ENCODE peak calls at places on chromosomes 6 and 20, in eight cellular contexts. I is neural progenitor cell, F is endothelial cell of umbilical vein, V is H1, J is mesendoderm, B is HCT116, Y is NT2/D1, K is colonic mucosa. C is an unnamed sample. For H3K27me3, the result is how much of the 10 kb centered on the place peaks cover.

GRCh38 chr6:156013155-156013554 is 557.5 kb upstream of the NOX3 start:
- DNase-seq in K (no peak), Y (no peak), J (no peak), F (peak), I (no peak), V (no peak), B (no peak), C (no peak)

GRCh38 chr20:1185781-1186334 is 1.1 kb upstream of the TMEM74B start:
- DNase-seq in Y (peak), F (peak), V (peak), K (peak), B (peak), J (peak), I (peak), C (peak)

GRCh38 chr6:84309336-84309735 is 81.9 kb upstream of the CEP162 start:
- DNase-seq in I (no peak), B (no peak), Y (no peak), F (no peak), V (no peak), J (no peak), K (no peak), C (no peak)

GRCh38 chr6:154661751-154662150 is 71.5 kb upstream of the SCAF8 start:
- DNase-seq in V (no peak), Y (no peak), F (peak), K (no peak), I (no peak), B (no peak), J (no peak), C (no peak)

GRCh38 chr20:60700728-60701127 is 551.3 kb upstream of the CDH4 start:
- DNase-seq in I (no peak), K (no peak), Y (no peak), V (no peak), F (no peak), J (no peak), B (no peak), C (no peak)

GRCh38 chr6:107550241-107550840 is 60.4 kb downstream of the SOBP start:
- DNase-seq in J (no peak), Y (no peak), F (no peak), K (no peak), V (no peak), I (no peak), B (no peak), C (peak)

GRCh38 chr20:50916257-50916656 is 15.0 kb downstream of the ADNP start:
- DNase-seq in J (peak), B (no peak), V (no peak), Y (no peak), F (peak), I (no peak), K (peak), C (peak)

GRCh38 chr20:55581519-55581918 is 423.8 kb downstream of the CBLN4 start:
- DNase-seq in Y (no peak), I (no peak), J (no peak), F (no peak), V (no peak), K (no peak), B (no peak), C (no peak)

GRCh38 chr6:98036344-98036743 is 753.3 kb upstream of the MMS22L start:
- DNase-seq in K (no peak), B (no peak), I (peak), Y (peak), F (no peak), V (no peak), J (peak), C (no peak)

GRCh38 chr20:568097-568864 is 24.7 kb upstream of the CSNK2A1 start:
- DNase-seq in K (no peak), F (no peak), I (no peak), J (no peak), V (no peak), B (no peak), Y (no peak), C (no peak)

GRCh38 chr6:37514840-37515239 is 15.1 kb upstream of the CCDC167 start:
- DNase-seq in I (no peak), Y (no peak), J (no peak), B (no peak), K (no peak), V (no peak), F (no peak), C (no peak)

GRCh38 chr6:32086661-32087573 is 22.2 kb downstream of the TNXB start:
- DNase-seq in Y (no peak), I (no peak), B (no peak), K (no peak), J (no peak), V (peak), F (no peak), C (no peak)

GRCh38 chr20:21729316-21729715 is 23.9 kb downstream of the PAX1 start:
- DNase-seq in B (no peak), J (no peak), I (no peak), Y (no peak), V (no peak), F (no peak), K (no peak), C (no peak)

GRCh38 chr6:124078169-124078568 is 274.5 kb downstream of the NKAIN2 start:
- DNase-seq in B (no peak), Y (no peak), I (no peak), K (no peak), V (no peak), F (no peak), J (no peak), C (no peak)

GRCh38 chr20:50339196-50339901 is 148.7 kb downstream of the CEBPB start:
- DNase-seq in I (peak), Y (no peak), K (no peak), J (no peak), F (no peak), V (no peak), B (no peak), C (no peak)

GRCh38 chr20:61437280-61438206 is 185.5 kb downstream of the CDH4 start:
- DNase-seq in Y (no peak), F (no peak), I (peak), V (no peak), K (no peak), B (no peak), J (peak), C (no peak)

GRCh38 chr20:63830821-63831593 is at the start of gene ZBTB46:
- DNase-seq in B (no peak), J (peak), K (peak), F (no peak), I (peak), V (no peak), Y (no peak), C (peak)

GRCh38 chr20:63829943-63830820 is 882 bp downstream of the ZBTB46 start:
- DNase-seq in J (peak), B (no peak), I (peak), V (no peak), Y (no peak), K (no peak), F (peak), C (no peak)

GRCh38 chr20:63828545-63828944 is 2.5 kb downstream of the ZBTB46 start:
- DNase-seq in F (no peak), I (no peak), B (no peak), V (no peak), K (no peak), Y (no peak), J (no peak), C (no peak)

GRCh38 chr20:63828951-63829350 is 2.1 kb downstream of the ZBTB46 start:
- DNase-seq in B (no peak), K (no peak), Y (no peak), V (no peak), I (no peak), F (no peak), J (no peak), C (no peak)

DNA sequence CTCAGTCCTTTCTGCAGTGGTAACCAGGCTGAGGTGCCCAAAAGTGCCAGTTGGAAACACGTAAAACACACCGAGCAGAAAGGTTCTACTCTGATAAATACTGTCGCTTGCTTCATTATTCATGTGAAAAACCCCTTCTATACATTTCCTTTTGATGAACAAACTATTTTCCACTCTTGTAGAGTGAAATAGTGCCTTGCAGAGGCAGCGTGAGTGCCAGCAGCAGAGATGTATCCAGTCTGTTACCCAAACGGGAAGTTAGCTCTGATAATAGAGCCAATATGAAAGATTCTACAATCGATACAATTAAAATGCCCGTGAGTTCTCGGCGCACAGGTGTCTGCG is 1.5 kb downstream of the ZBTB46 start:
- DNase-seq in K (no peak), V (no peak), J (no peak), B (no peak), F (peak), I (no peak), Y (no peak), C (no peak)
- H3K9ac ChIP-seq in K (peak), V (no peak), J (peak), B (no peak), F (no peak), I (no peak), Y (peak), C (no peak)

GRCh38 chr6:39085129-39085528 is 29.9 kb downstream of the SAYSD1 start:
- DNase-seq in B (no peak), J (peak), K (no peak), I (peak), Y (no peak), F (no peak), V (peak), C (no peak)

GRCh38 chr6:39086711-39087110 is 28.3 kb downstream of the SAYSD1 start:
- DNase-seq in F (no peak), K (no peak), J (no peak), B (no peak), V (no peak), Y (no peak), I (no peak), C (no peak)

GRCh38 chr6:39084506-39084905 is 30.5 kb downstream of the SAYSD1 start:
- DNase-seq in I (no peak), J (no peak), V (no peak), B (no peak), F (no peak), K (no peak), Y (no peak), C (no peak)

GRCh38 chr6:39087197-39087596 is 27.8 kb downstream of the SAYSD1 start:
- DNase-seq in K (no peak), I (no peak), J (no peak), V (no peak), F (no peak), B (no peak), Y (no peak), C (no peak)

DNA sequence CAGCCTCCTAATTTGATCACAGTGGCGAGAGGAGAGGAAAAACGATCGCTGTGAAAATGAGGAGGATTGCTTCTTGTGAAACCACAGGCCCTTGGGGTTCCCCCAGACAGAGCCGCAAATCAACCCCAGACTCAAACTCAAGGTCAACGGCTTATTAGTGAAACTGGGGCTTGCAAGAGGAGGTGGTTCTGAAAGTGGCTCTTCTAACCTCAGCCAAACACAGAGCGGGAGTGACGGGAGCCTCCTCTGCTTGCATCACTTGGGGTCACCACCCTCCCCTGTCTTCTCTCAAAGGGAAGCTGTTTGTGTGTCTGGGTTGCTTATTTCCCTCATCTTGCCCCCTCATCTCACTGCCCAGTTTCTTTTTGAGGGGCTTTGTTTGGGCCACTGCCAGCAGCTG is 28.7 kb downstream of the SAYSD1 start:
- DNase-seq in V (no peak), I (no peak), B (no peak), Y (no peak), F (no peak), J (no peak), K (no peak), C (no peak)
- H3K27me3 ChIP-seq in V (under half), I (under half), B (half or more), Y (under half), F (under half), J (under half), K (under half), C (under half)

DNA sequence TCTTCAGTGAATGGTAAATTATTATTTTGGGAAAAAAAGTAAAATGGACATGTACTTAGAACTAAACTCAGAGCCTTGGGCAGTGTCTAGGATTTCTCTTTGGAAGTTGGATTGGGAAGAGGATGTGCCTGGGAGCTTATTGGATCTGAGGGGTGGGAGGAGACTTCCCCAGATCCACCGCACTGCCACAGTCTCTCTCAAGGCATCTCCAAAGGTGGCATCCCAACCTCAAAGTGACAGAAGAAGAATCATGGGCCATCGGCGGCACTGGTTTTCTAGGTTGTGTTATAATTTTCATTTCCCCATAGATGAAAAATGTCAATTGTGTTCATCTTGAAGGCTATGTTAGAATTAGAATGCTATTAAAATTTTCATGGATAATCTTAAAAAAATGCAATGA is 66.8 kb upstream of the CD93 start:
- DNase-seq in F (no peak), I (no peak), V (no peak), J (no peak), K (no peak), Y (no peak), B (no peak), C (no peak)
- H3K9ac ChIP-seq in F (peak), I (no peak), V (no peak), J (no peak), K (no peak), Y (no peak), B (no peak), C (no peak)

GRCh38 chr20:58070664-58071499 is 157.6 kb downstream of the ANKRD60 start:
- DNase-seq in Y (no peak), B (no peak), J (no peak), V (peak), I (no peak), F (no peak), K (peak), C (no peak)

GRCh38 chr20:58073945-58074920 is 154.2 kb downstream of the ANKRD60 start:
- DNase-seq in J (peak), F (peak), Y (no peak), B (no peak), I (no peak), V (peak), K (peak), C (no peak)

GRCh38 chr20:58071500-58071804 is 157.0 kb downstream of the ANKRD60 start:
- DNase-seq in Y (no peak), F (no peak), J (no peak), V (peak), I (no peak), B (no peak), K (peak), C (no peak)

GRCh38 chr20:58071991-58072390 is 156.5 kb downstream of the ANKRD60 start:
- DNase-seq in B (no peak), J (no peak), V (peak), F (no peak), Y (no peak), I (no peak), K (peak), C (no peak)

DNA sequence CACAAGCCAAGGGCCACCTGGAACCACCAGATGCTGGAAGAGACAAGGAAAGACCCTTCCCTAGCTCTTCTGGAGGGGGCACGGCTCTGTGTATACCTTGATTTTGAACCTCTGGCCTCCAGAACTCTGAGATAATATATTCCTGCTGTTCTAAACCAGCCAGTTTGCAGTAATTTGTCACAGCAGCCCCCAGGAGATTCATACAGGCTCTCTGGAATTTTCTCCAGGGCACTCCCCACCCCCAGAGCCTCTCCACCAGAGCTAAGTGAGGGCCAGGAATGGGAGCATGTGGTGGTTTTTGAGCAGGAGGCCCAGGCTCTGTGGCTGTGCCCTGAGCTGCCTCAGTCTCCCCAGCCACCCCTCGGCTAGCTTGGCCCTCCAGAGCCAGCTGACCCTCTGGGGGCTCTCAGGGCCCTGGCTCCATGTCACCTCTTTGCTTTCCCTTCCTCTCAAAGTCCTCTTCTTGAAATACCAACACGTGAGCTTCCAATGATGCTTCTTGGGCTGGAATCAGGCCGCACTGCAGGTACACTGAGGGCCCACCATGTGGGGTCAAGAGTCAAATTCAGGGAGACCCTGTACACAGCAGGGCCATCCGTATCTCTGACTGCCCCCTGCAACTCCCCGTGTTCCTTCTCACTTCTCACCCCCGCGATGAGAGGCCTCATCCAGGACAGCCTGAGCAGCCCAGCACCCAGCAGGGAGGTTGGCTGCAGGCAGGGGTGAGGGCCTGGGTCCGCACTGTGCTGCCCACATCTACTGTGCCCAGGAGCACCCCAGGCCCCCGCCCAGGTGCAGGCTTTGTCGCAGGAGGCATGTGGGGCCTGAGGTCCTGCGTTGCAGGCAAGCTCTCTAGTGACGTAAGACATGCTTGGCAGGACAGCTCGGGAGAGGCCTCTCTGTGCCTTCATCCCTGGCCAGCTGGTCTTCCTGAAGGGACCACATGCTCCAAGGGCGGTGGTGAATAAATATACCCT is 155.5 kb downstream of the ANKRD60 start:
- DNase-seq in V (peak), F (no peak), J (no peak), B (no peak), K (peak), I (no peak), Y (no peak), C (no peak)
- H3K27me3 ChIP-seq in V (under half), F (under half), J (under half), B (half or more), K (under half), I (under half), Y (under half), C (under half)

GRCh38 chr6:100346203-100346602 is 118.5 kb downstream of the SIM1 start:
- DNase-seq in K (no peak), F (peak), B (no peak), Y (no peak), J (no peak), V (no peak), I (no peak), C (no peak)
- H3K9ac ChIP-seq in K (no peak), F (peak), B (no peak), Y (no peak), J (no peak), V (no peak), I (no peak), C (no peak)

DNA sequence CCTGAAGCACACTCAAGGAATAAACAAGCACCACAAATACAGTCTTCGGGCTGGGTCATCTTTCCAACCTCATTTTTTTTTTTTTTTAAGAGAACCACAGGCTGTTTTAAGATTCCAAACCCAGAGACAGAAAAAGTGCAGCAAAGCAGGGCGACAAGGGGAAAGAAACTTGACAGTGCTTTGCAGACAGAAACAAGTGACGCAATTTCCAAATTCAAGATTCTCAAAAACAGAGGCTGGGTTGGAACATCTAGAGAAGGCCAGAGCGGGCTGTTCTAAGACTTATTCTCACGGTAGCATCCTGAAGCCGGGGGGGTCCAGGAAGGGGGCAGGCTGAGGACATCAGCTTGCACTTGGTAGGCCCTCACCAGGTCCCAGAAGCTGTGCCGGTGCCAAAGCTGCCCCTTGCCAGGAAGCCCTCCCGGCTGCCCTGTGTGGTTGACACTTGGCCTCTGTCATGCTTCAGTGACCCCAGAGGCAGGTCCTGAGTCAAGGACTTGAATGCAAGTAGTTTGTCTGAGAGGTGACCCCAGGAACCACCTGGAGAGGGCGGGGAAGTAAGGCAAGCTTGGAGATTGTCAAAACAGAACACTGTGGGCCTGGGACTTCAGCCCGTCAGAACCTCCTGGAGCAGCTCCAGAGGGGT is 50.5 kb downstream of the BMP7 start:
- DNase-seq in J (no peak), V (no peak), F (no peak), B (no peak), I (no peak), Y (no peak), K (no peak), C (no peak)
- H3K27me3 ChIP-seq in J (under half), V (under half), F (under half), B (under half), I (under half), Y (under half), K (under half), C (under half)

DNA sequence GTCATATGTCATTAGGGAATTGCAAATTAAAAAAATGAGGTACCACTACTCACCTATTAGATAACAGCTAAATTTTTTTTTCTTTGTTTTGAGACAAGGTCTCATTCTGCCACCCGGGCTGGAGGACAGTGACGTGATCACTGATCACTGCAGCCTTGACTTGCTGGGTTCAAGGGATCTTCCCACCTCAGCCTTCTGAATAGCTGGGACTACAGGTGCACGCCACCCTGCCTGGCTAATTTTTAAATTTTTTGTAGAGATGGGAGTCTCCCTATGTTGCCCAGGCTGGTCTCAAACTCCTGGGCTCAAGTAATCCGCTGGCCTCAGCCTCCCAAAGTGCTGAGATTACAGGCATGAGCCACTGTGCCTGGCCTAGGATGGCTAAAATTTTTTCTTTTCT is 57.1 kb upstream of the NCOA3 start:
- DNase-seq in K (no peak), I (no peak), B (no peak), Y (no peak), J (no peak), F (no peak), V (no peak), C (no peak)
- H3K9ac ChIP-seq in K (no peak), I (no peak), B (no peak), Y (no peak), J (no peak), F (no peak), V (no peak), C (no peak)

GRCh38 chr20:64052987-64053840 is 3.8 kb upstream of the SOX18 start:
- DNase-seq in I (no peak), J (no peak), K (no peak), F (no peak), V (no peak), B (no peak), Y (no peak), C (no peak)
- H3K27me3 ChIP-seq in I (half or more), J (under half), K (half or more), F (under half), V (under half), B (under half), Y (under half), C (under half)

DNA sequence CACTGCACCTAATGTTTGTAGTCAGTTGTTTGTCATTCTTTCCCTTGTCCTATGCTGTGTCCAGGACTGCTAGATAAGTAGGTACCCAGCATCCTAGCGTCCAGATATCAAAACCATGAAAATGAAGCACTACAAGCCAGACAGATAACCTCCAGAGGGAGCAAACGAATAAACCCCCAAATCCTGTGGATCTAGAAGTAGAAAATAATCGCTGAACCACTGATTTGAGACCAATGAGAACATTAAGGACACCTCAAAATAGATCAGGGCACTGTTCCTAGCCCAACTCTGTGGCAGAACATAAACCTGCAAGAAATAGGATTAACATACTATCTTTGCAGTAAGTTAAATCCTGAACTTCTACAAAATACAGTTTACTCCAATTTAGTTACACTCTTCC is 1.1 kb upstream of the KLHL32 start:
- DNase-seq in Y (no peak), I (no peak), B (no peak), V (no peak), K (no peak), F (no peak), J (no peak), C (no peak)
- H3K9ac ChIP-seq in Y (peak), I (no peak), B (no peak), V (no peak), K (peak), F (no peak), J (no peak), C (peak)